ENCODE peak calls at places on chromosome 5, in nine cellular contexts. V, T, N, D, M, W, A, I and R are unnamed samples.

GRCh38 chr5:40479939-40480338 is 199.8 kb upstream of the PTGER4 start:
- DNase-seq in W (no peak), M (no peak), N (no peak), A (no peak), D (no peak), V (no peak), T (no peak), I (no peak), R (no peak)

GRCh38 chr5:1057841-1058548 is 49.4 kb downstream of the NKD2 start:
- DNase-seq in I (no peak), A (no peak), W (no peak), M (no peak), V (no peak), N (no peak), T (no peak), D (no peak), R (no peak)

GRCh38 chr5:61538722-61539501 is 206.9 kb downstream of the ZSWIM6 start:
- DNase-seq in M (no peak), T (no peak), W (no peak), D (no peak), I (no peak), N (no peak), V (no peak), A (no peak), R (no peak)

GRCh38 chr5:52743012-52743411 is 44.7 kb upstream of the ITGA1 start:
- DNase-seq in W (no peak), M (no peak), I (no peak), A (peak), D (no peak), N (no peak), T (no peak), V (no peak), R (no peak)

GRCh38 chr5:128163991-128164390 is 80.4 kb downstream of the SLC12A2 start:
- DNase-seq in D (no peak), V (no peak), W (no peak), M (no peak), T (no peak), N (no peak), I (no peak), A (peak), R (no peak)

GRCh38 chr5:141855265-141856029 is 22.8 kb downstream of the PCDH1 start:
- DNase-seq in A (no peak), N (peak), I (no peak), W (no peak), M (no peak), T (peak), D (no peak), V (peak), R (peak)

GRCh38 chr5:88732181-88732633 is 150.8 kb downstream of the MEF2C start:
- DNase-seq in W (no peak), T (no peak), M (no peak), D (no peak), I (peak), A (peak), V (no peak), N (peak), R (no peak)

GRCh38 chr5:135669416-135669815 is 90.6 kb upstream of the CXCL14 start:
- DNase-seq in T (no peak), A (no peak), I (no peak), M (no peak), V (no peak), W (no peak), N (no peak), D (no peak), R (no peak)

GRCh38 chr5:56816546-56817081 is 1.3 kb downstream of the MAP3K1 start:
- DNase-seq in W (peak), D (peak), T (peak), N (peak), A (peak), V (peak), I (no peak), M (peak), R (peak)

GRCh38 chr5:1436681-1437080 is 8.6 kb downstream of the SLC6A3 start:
- DNase-seq in I (no peak), T (no peak), A (no peak), D (no peak), W (no peak), M (no peak), V (no peak), N (no peak), R (no peak)

GRCh38 chr5:126100767-126101166 is 322.4 kb upstream of the GRAMD2B start:
- DNase-seq in W (no peak), I (no peak), A (no peak), N (no peak), T (no peak), D (no peak), M (no peak), V (no peak), R (no peak)

GRCh38 chr5:1666812-1667588 is 132.6 kb downstream of the MRPL36 start:
- DNase-seq in T (peak), N (no peak), D (peak), W (peak), M (no peak), A (no peak), V (no peak), I (no peak), R (no peak)

GRCh38 chr5:73434921-73435320 is 13.7 kb downstream of the FOXD1 start:
- DNase-seq in T (no peak), W (no peak), D (no peak), N (no peak), M (no peak), A (no peak), I (no peak), V (no peak), R (no peak)

GRCh38 chr5:171369056-171369455 is 18.6 kb upstream of the NPM1 start:
- DNase-seq in M (no peak), T (no peak), W (no peak), V (no peak), D (no peak), N (no peak), I (no peak), A (no peak), R (no peak)